ENCODE peak calls at places on chromosomes 2 and 18, in ten cellular contexts. G is CD4-positive, alpha-beta T cell; Y is AG10803; I is GM20000; N is heart right ventricle; R is brain microvascular endothelial cell; C is A549; T is GM10248; D is dorsolateral prefrontal cortex; P is HFFc6. K is an unnamed sample.

GRCh38 chr2:8819194-8819593 is 18.2 kb downstream of the KIDINS220 start:
- DNase-seq in D (no peak), Y (peak; percentile 16), N (no peak), R (peak; percentile 48), T (no peak), I (no peak), C (no peak), G (no peak), P (peak; percentile 4), K (no peak)

GRCh38 chr18:1092228-1092627 is 187.6 kb downstream of the ADCYAP1 start:
- DNase-seq in P (no peak), R (no peak), T (no peak), C (no peak), G (no peak), Y (no peak), I (no peak), N (no peak), D (no peak), K (no peak)

GRCh38 chr2:162318280-162319222 is at the start of gene IFIH1:
- DNase-seq in N (peak; percentile 72), D (peak; percentile 12), C (peak; percentile 78), I (peak; percentile 92), P (peak; percentile 76), R (peak; percentile 89), T (peak; percentile 85), G (peak; percentile 42), Y (peak; percentile 83), K (peak; percentile 89)

GRCh38 chr2:166126014-166126639 is 1.7 kb downstream of the SCN1A start:
- DNase-seq in G (no peak), R (no peak), I (no peak), Y (peak; percentile 87), P (no peak), C (no peak), N (no peak), T (no peak), D (no peak), K (no peak)

GRCh38 chr18:49769047-49769708 is 44.2 kb downstream of the ACAA2 start:
- DNase-seq in T (no peak), D (no peak), C (no peak), P (no peak), R (no peak), G (no peak), Y (no peak), I (no peak), N (no peak), K (no peak)

GRCh38 chr2:198756166-198756565 is 701.6 kb downstream of the SATB2 start:
- DNase-seq in C (no peak), R (no peak), I (no peak), P (no peak), D (no peak), N (no peak), Y (peak; percentile 78), T (no peak), G (no peak), K (no peak)

GRCh38 chr2:65669574-65669973 is 237.2 kb upstream of the SPRED2 start:
- DNase-seq in P (no peak), I (no peak), C (no peak), D (no peak), G (no peak), Y (no peak), R (no peak), T (no peak), N (no peak), K (no peak)

GRCh38 chr2:215895330-215895729 is 118.0 kb downstream of the MREG start:
- DNase-seq in I (no peak), Y (no peak), N (no peak), G (no peak), T (no peak), P (no peak), R (no peak), C (no peak), D (no peak), K (no peak)

GRCh38 chr2:217974389-217975005 is 28.3 kb downstream of the TNS1 start:
- DNase-seq in D (no peak), R (no peak), Y (no peak), I (no peak), P (no peak), G (no peak), N (no peak), C (no peak), T (no peak), K (peak; percentile 19)

GRCh38 chr18:40956213-40956612 is 998.8 kb upstream of the PIK3C3 start:
- DNase-seq in C (no peak), D (no peak), P (no peak), G (no peak), Y (no peak), N (no peak), T (no peak), R (no peak), I (no peak), K (no peak)

GRCh38 chr18:40957533-40958070 is 997.4 kb upstream of the PIK3C3 start:
- DNase-seq in G (no peak), Y (no peak), N (no peak), I (no peak), P (no peak), C (no peak), R (no peak), D (no peak), T (no peak), K (no peak)

DNA sequence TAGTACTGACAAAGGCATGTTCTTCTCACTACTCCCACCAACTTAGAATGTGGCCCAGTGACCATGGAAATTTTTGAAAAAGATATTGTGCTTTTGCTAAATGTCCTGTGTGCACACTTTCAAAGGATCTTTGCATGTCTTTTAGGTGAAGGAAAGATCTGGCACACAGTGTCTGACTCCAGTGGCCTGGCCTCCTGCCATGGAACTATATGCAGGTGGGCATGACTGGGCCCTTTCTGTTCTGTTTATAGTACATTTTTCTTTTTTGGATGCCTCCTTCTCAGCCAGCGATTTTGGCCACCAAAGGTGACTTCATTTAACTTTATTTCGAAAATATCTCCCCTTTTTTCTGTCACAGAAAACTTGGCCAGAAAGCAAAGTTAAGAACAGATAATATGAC is 999.7 kb upstream of the PIK3C3 start:
- DNase-seq in G (no peak), D (no peak), P (no peak), Y (no peak), N (no peak), T (no peak), C (no peak), R (no peak), I (no peak), K (no peak)
- TF ChIP-seq CTCF in G (no peak), D (no peak), P (no peak), Y (no peak), N (no peak), T (no peak), C (no peak), R (no peak), I (no peak), K (no peak)

GRCh38 chr2:176079285-176079830 is 4.4 kb downstream of the EVX2 start:
- DNase-seq in Y (no peak), R (no peak), G (no peak), T (no peak), C (no peak), I (no peak), P (no peak), D (no peak), N (no peak), K (no peak)

GRCh38 chr2:176076063-176076462 is 7.7 kb downstream of the EVX2 start:
- DNase-seq in C (no peak), R (no peak), N (no peak), G (no peak), P (no peak), D (no peak), Y (no peak), I (no peak), T (no peak), K (no peak)

GRCh38 chr2:176080540-176081355 is 3.0 kb downstream of the EVX2 start:
- DNase-seq in G (no peak), C (peak; percentile 47), I (no peak), T (no peak), D (no peak), Y (no peak), P (no peak), N (no peak), R (no peak), K (no peak)

GRCh38 chr2:176079851-176080539 is 3.8 kb downstream of the EVX2 start:
- DNase-seq in I (peak; percentile 77), D (no peak), N (peak; percentile 47), C (peak; percentile 85), R (no peak), T (peak; percentile 62), G (no peak), P (peak; percentile 52), Y (peak; percentile 52), K (no peak)

DNA sequence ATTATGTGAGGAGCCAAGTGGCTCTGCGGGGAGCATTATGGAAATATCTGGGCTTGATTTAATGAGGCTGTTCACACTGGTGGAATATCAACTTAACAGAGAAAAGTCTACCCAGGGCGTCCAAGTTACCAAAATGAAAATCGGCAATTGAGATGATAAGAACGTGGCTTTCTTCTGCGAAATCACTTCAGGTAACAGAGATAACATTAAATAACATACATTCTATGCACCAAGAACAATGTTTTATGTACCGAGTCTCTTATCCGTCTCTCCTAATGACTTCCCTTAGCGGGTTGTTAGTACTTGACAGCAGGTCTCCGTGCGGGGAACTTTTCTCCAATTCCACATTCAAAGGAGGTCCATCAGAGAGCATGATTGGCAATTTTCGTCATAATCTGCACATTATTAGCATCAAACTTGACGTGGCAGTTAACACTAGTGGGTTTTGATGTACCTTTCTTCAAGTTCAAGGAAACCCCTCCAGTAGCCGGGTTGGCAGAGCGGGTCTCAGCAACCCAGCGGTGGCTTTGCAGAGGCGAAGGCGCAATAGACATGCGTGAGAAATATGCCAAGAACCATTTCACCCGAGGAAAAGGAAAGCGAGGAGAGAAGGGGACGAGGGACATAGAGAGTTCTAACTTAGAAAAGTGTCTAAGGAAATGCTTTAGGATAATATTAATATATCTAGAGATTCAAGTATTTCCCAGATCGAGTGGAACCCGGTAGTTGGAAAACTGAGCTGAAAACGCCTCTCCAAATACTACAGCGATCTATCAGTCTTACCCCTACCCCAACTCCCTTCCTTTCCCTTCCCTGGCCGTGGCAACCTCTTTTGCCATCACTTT is 5.1 kb downstream of the EVX2 start:
- DNase-seq in T (no peak), R (no peak), I (peak; percentile 12), D (no peak), C (no peak), Y (no peak), N (no peak), P (no peak), G (no peak), K (no peak)
- TF ChIP-seq CTCF in T (no peak), R (no peak), I (no peak), D (no peak), C (no peak), Y (no peak), N (no peak), P (no peak), G (no peak), K (no peak)

GRCh38 chr2:223613017-223613950 is 11.1 kb upstream of the SCG2 start:
- DNase-seq in Y (peak; percentile 96), P (peak; percentile 97), C (peak; percentile 96), G (no peak), I (no peak), T (no peak), R (peak; percentile 98), D (peak; percentile 68), N (peak; percentile 66), K (no peak)
- TF ChIP-seq CTCF in Y (peak; percentile 21), P (peak; percentile 27), C (no peak), G (no peak), I (no peak), T (no peak), R (peak; percentile 23), D (no peak), N (peak; percentile 11), K (no peak)

DNA sequence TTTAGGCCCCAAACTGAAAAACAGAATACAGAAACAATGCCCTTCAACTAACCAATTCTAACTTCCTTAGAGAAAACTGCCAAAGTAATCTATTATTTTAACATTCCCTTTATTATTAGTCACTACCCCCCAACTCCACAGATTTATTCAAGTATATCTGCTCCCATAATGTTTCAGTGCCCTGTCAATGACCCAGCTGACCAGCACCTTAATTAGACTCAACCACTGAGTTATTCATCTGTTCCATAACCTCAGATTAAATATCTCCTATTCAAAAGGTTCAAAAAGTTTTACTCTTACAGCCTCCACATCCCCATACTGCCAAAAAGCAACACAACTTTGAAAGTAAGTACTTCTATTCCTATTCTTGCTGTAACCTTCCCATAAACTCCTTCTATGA is 202.4 kb downstream of the EXOC6B start:
- DNase-seq in I (no peak), T (no peak), Y (no peak), R (no peak), C (no peak), D (no peak), N (no peak), G (no peak), P (no peak), K (no peak)
- TF ChIP-seq CTCF in I (no peak), T (no peak), Y (no peak), R (no peak), C (no peak), D (no peak), N (no peak), G (no peak), P (no peak), K (no peak)

K was measured in CD14-positive monocyte.